ENCODE peak calls at places on chromosomes 12 and 14, in eight cellular contexts. Y is nephron progenitor cell; S is nucleus accumbens; R is activated effector memory CD4-positive, alpha-beta T cell treated with anti-CD3 and anti-CD28 coated beads, Interleukin-2, amount 50 U/mL, for 16 hours; G is CD8-positive, alpha-beta T cell; M is central memory CD4-positive, alpha-beta T cell; D is fibroblast of the aortic adventitia; K is AG09319. E is an unnamed sample.

GRCh38 chr12:126784328-126784921 is 1482.5 kb upstream of the TMEM132C start:
- DNase-seq in D (peak; percentile 52), R (peak; percentile 75), Y (peak; percentile 50), S (no peak), K (no peak), M (peak; percentile 11), G (peak; percentile 11), E (peak; percentile 57)

GRCh38 chr12:21539797-21540196 is 13.7 kb downstream of the SPX start:
- DNase-seq in Y (no peak), M (no peak), G (no peak), K (no peak), R (no peak), D (no peak), S (no peak), E (no peak)

GRCh38 chr14:59197695-59198262 is 9.3 kb downstream of the DAAM1 start:
- DNase-seq in K (no peak), G (no peak), D (no peak), S (no peak), M (no peak), Y (no peak), R (no peak), E (no peak)

GRCh38 chr12:129530517-129530916 is 373.3 kb downstream of the TMEM132D start:
- DNase-seq in D (no peak), K (no peak), G (no peak), S (no peak), R (no peak), Y (no peak), M (no peak), E (no peak)

GRCh38 chr14:102893452-102893851 is 29.0 kb upstream of the AMN start:
- DNase-seq in G (no peak), D (peak; percentile 95), M (no peak), S (no peak), Y (no peak), K (peak; percentile 62), R (peak; percentile 55), E (no peak)

GRCh38 chr12:65741662-65742480 is 82.4 kb upstream of the HMGA2 start:
- DNase-seq in Y (peak; percentile 91), G (no peak), S (peak; percentile 21), R (no peak), M (no peak), D (peak; percentile 57), K (no peak), E (peak; percentile 86)

GRCh38 chr14:89129570-89129969 is 287.5 kb downstream of the FOXN3 start:
- DNase-seq in M (no peak), K (no peak), G (no peak), R (no peak), Y (no peak), S (no peak), D (peak; percentile 14), E (no peak)

GRCh38 chr14:98926151-98926550 is 345.8 kb downstream of the BCL11B start:
- DNase-seq in M (peak; percentile 44), G (peak; percentile 54), S (no peak), K (no peak), D (no peak), R (peak; percentile 65), Y (no peak), E (no peak)

GRCh38 chr12:131923260-131923659 is 5.8 kb upstream of the PUS1 start:
- DNase-seq in S (no peak), Y (no peak), R (no peak), M (no peak), G (no peak), K (no peak), D (no peak), E (no peak)

GRCh38 chr12:45687081-45688015 is 42.2 kb upstream of the ARID2 start:
- DNase-seq in K (no peak), S (no peak), G (no peak), M (no peak), Y (no peak), D (no peak), R (no peak), E (no peak)

GRCh38 chr12:27709932-27710591 is 570 bp upstream of the MRPS35 start:
- DNase-seq in G (no peak), D (peak; percentile 66), R (no peak), K (no peak), S (no peak), M (no peak), Y (no peak), E (no peak)

GRCh38 chr12:132503611-132504204 is 13.8 kb downstream of the FBRSL1 start:
- DNase-seq in S (no peak), G (no peak), D (no peak), K (no peak), R (no peak), M (no peak), Y (no peak), E (no peak)

GRCh38 chr12:78914859-78915331 is 50.3 kb downstream of the SYT1 start:
- DNase-seq in K (no peak), S (no peak), Y (no peak), M (no peak), D (no peak), R (no peak), G (no peak), E (no peak)

GRCh38 chr14:64478634-64479250 is 13.4 kb downstream of the AKAP5 start:
- DNase-seq in S (no peak), D (peak; percentile 58), G (no peak), R (no peak), M (peak; percentile 33), Y (no peak), K (no peak), E (no peak)

GRCh38 chr14:61343991-61344405 is 22.6 kb downstream of the PRKCH start:
- DNase-seq in G (no peak), Y (no peak), K (no peak), S (no peak), D (no peak), M (peak; percentile 44), R (peak; percentile 74), E (no peak)

GRCh38 chr12:19614601-19615442 is 175.5 kb downstream of the AEBP2 start:
- DNase-seq in Y (no peak), G (no peak), S (no peak), D (no peak), M (no peak), R (no peak), K (no peak), E (no peak)

GRCh38 chr12:114218136-114218535 is 187.8 kb downstream of the TBX5 start:
- DNase-seq in S (no peak), G (no peak), K (no peak), D (no peak), Y (no peak), M (no peak), R (no peak), E (no peak)

GRCh38 chr12:76186507-76186906 is 102.0 kb upstream of the NAP1L1 start:
- DNase-seq in R (no peak), K (no peak), S (no peak), G (no peak), M (no peak), D (peak; percentile 81), Y (no peak), E (no peak)

GRCh38 chr14:60951781-60952435 is 29.0 kb downstream of the TRMT5 start:
- DNase-seq in S (no peak), K (no peak), D (peak; percentile 36), Y (no peak), M (no peak), G (no peak), R (no peak), E (no peak)

GRCh38 chr14:92425101-92425500 is 88.5 kb upstream of the RIN3 start:
- DNase-seq in G (no peak), S (no peak), Y (no peak), K (no peak), D (peak; percentile 42), M (no peak), R (no peak), E (no peak)

GRCh38 chr12:21877583-21877982 is 63.6 kb downstream of the ABCC9 start:
- DNase-seq in D (no peak), R (no peak), Y (no peak), G (no peak), M (no peak), S (no peak), K (no peak), E (no peak)